ENCODE peak calls at places on chromosomes 12 and 14, in six cellular contexts. W is H1, Q is stomach, P is GM23338, K is HL-60, I is Panc1. R is an unnamed sample.

GRCh38 chr12:104222981-104223380 is 7.4 kb downstream of the TXNRD1 start:
- DNase-seq in W (no peak), Q (no peak), P (no peak), K (no peak), I (no peak), R (no peak)

GRCh38 chr14:34766060-34766459 is 51.7 kb upstream of the CFL2 start:
- DNase-seq in W (no peak), Q (no peak), P (no peak), K (no peak), I (no peak), R (no peak)

GRCh38 chr12:108911915-108912314 is 32.0 kb downstream of the DAO start:
- DNase-seq in W (no peak), Q (no peak), P (no peak), K (no peak), I (no peak), R (no peak)

GRCh38 chr12:114220311-114220710 is 185.6 kb downstream of the TBX5 start:
- DNase-seq in W (no peak), Q (no peak), P (peak; percentile 58), K (no peak), I (no peak), R (no peak)

GRCh38 chr12:124548854-124549378 is 18.5 kb downstream of the NCOR2 start:
- DNase-seq in W (no peak), Q (peak; percentile 54), P (no peak), K (no peak), I (no peak), R (peak; percentile 36)

GRCh38 chr12:54437697-54438096 is 18.6 kb upstream of the ITGA5 start:
- DNase-seq in W (no peak), Q (no peak), P (no peak), K (no peak), I (no peak), R (no peak)

GRCh38 chr12:4807116-4807783 is 87.0 kb downstream of the GALNT8 start:
- DNase-seq in W (no peak), Q (no peak), P (no peak), K (no peak), I (no peak), R (no peak)

GRCh38 chr12:70985850-70986249 is 65.3 kb upstream of the PTPRR start:
- DNase-seq in W (no peak), Q (no peak), P (no peak), K (no peak), I (no peak), R (no peak)

GRCh38 chr12:111330800-111331752 is 37.8 kb downstream of the PHETA1 start:
- DNase-seq in W (no peak), Q (no peak), P (peak; percentile 85), K (no peak), I (peak; percentile 22), R (no peak)

GRCh38 chr12:14970467-14970866 is 2.4 kb upstream of the PDE6H start:
- DNase-seq in W (no peak), Q (no peak), P (no peak), K (no peak), I (no peak), R (no peak)

GRCh38 chr12:39788235-39788634 is 168.6 kb upstream of the ABCD2 start:
- DNase-seq in W (no peak), Q (no peak), P (no peak), K (no peak), I (no peak), R (no peak)

GRCh38 chr14:89564291-89564957 is 147.4 kb upstream of the FOXN3 start:
- DNase-seq in W (no peak), Q (no peak), P (no peak), K (no peak), I (no peak), R (no peak)

GRCh38 chr14:68707496-68707895 is 85.4 kb downstream of the ZFP36L1 start:
- DNase-seq in W (no peak), Q (no peak), P (no peak), K (no peak), I (no peak), R (no peak)
- TF ChIP-seq POLR2AphosphoS5 in W (no peak), Q (no peak), P (no peak), K (no peak), I (no peak), R (no peak)

DNA sequence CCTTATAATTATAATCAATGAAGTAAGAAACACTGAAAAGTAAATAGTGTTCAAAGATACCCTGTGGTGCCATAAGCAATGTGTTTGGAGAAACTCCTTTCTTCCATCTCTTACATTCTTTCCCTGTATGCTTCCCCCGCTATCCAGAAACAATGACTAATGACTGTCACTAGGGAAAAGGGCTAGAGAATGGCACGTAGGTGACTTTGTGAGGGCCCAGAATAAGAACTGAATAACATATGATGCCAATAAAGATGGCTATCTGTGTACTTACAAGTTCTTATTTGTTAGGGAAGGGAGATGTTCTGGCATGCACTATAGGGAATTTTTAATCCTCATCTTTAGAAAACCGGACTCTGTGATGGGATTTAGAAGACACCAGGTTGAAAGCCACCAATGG is 4.7 kb upstream of the KRT7 start:
- DNase-seq in W (no peak), Q (no peak), P (no peak), K (no peak), I (no peak), R (no peak)
- TF ChIP-seq POLR2AphosphoS5 in W (no peak), Q (no peak), P (no peak), K (no peak), I (no peak), R (no peak)

DNA sequence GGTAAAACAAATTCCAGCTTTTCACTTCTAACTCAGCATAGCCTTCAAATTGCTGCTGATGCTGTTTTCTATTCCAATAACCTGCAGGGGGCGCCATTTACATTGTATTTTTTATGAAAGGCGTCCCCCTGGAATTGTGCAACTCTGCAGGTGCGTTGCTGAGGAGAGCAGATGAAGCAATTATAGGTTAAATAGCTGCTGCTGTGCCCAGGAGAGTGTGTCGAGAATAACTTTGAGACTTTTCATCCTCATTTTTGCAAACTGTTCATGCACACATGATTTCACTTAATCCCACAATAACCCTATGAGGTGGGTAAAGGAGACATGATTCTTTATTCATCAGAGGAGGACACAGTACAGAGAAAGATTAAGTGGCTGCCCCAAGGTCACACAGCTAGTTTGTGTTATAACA is 75.7 kb downstream of the MYRFL start:
- DNase-seq in W (no peak), Q (peak; percentile 75), P (peak; percentile 94), K (peak; percentile 34), I (no peak), R (peak; percentile 77)
- TF ChIP-seq POLR2AphosphoS5 in W (no peak), Q (peak; percentile 25), P (no peak), K (no peak), I (no peak), R (no peak)

DNA sequence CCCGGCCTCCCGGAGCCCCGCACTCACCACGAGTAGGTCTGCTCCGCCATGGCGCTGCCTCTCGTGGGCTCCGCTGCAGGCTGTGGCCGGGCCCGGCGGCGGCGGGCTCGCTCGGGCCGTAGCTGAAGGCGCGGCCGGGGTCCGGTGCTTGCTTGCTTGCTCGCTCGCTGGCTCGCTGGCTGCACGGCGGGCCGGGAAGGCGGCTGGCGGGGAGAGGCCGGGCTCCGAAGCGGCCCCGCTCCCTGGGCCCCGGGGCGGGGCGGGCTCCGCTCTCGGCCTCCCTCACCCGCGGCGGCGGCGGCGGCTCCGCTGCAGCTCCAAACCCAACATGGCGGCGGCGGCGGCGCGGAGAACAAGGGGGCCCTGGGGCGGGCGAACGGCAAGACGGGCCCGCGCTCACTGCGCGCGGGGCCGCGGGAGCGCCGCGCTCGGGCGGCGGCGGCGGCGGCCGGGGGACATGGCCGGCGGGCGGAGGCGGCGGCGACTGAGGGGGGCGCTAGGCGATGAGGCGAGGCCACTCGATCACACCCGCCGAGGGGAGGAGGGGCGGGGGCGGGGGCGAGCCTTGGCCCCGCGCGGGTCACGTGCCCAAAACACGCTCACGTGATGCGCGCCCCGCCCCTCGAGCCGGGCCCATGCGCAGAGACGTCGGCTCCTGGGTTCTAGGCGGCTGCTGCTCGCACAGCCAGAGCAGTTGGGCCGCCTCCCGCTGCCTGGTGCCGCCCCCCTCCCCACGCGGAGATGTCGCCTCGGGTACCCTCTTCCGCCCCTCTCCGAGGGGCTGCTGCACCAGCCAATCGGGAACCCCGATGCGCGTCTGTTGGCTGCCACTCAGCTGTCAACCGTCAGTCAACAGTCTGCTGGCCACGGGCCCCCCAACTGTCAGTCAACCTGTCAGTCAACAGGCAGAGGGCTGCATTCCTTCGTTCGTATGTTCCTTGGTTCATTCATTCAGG is at the start of gene SPPL3:
- DNase-seq in W (peak; percentile 60), Q (peak; percentile 94), P (peak; percentile 96), K (peak; percentile 77), I (no peak), R (peak; percentile 95)
- TF ChIP-seq POLR2AphosphoS5 in W (no peak), Q (peak; percentile 92), P (peak; percentile 31), K (peak; percentile 63), I (peak; percentile 39), R (peak; percentile 81)

GRCh38 chr12:11757531-11757930 is 108.1 kb downstream of the ETV6 start:
- DNase-seq in W (no peak), Q (no peak), P (no peak), K (no peak), I (no peak), R (peak; percentile 41)

GRCh38 chr12:11755311-11755930 is 105.9 kb downstream of the ETV6 start:
- DNase-seq in W (no peak), Q (no peak), P (no peak), K (no peak), I (no peak), R (no peak)

GRCh38 chr12:11756022-11756421 is 106.5 kb downstream of the ETV6 start:
- DNase-seq in W (no peak), Q (no peak), P (no peak), K (no peak), I (no peak), R (no peak)

GRCh38 chr12:11757095-11757494 is 107.6 kb downstream of the ETV6 start:
- DNase-seq in W (no peak), Q (no peak), P (no peak), K (no peak), I (no peak), R (no peak)

DNA sequence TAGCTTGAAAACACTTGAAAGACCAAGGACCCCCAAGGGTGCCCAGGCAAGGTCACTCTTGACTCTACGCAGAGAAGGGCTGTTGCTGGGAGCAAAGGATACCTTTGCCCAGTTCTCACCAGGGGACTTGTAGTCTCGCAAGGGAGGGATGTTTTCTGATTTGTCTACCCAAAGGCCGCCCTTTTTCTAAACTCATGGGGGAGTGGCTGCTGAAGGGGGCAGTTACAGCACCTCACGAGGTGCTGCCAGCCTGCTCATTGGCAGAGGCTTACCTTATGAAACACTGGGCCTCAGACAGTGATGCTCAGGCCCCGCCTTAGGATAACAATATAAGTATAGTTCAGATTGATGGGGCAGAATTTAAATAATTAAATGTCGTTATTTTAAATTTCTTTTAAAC is 107.0 kb downstream of the ETV6 start:
- DNase-seq in W (no peak), Q (no peak), P (no peak), K (no peak), I (no peak), R (no peak)
- TF ChIP-seq POLR2AphosphoS5 in W (no peak), Q (no peak), P (no peak), K (no peak), I (no peak), R (no peak)

R was measured in transverse colon.